ENCODE peak calls at places on chromosome 14, in ten cellular contexts. T is Caco-2; G is nucleus accumbens; J is stimulated activated CD4-positive, alpha-beta T cell treated with anti-CD3 and anti-CD28 coated beads, Interleukin-4, amount 100 ng/mL, for 1 hour; F is fibroblast of pulmonary artery; E is fibroblast of lung; D is RWPE1; A is RCC 7860; W is endothelial cell; V is CD4-positive, CD25-positive, alpha-beta regulatory T cell. H is an unnamed sample.

GRCh38 chr14:69013943-69014782 is 35.1 kb upstream of the ACTN1 start:
- DNase-seq in G (no peak), T (peak; percentile 76), J (no peak), D (no peak), F (peak; percentile 71), A (no peak), V (no peak), W (no peak), E (peak; percentile 74), H (peak; percentile 71)

GRCh38 chr14:24416932-24417619 is 12.4 kb downstream of the CBLN3 start:
- DNase-seq in J (no peak), F (no peak), T (no peak), D (no peak), W (no peak), V (no peak), E (no peak), A (no peak), G (no peak), H (no peak)

GRCh38 chr14:35248476-35248788 is 43.8 kb upstream of the PSMA6 start:
- DNase-seq in J (no peak), G (no peak), V (no peak), D (no peak), W (no peak), F (no peak), A (no peak), E (no peak), T (no peak), H (no peak)

GRCh38 chr14:81137316-81137715 is 83.4 kb downstream of the GTF2A1 start:
- DNase-seq in V (no peak), T (no peak), A (peak; percentile 87), G (no peak), E (peak; percentile 42), F (peak; percentile 40), D (peak; percentile 77), J (no peak), W (no peak), H (peak; percentile 86)

GRCh38 chr14:61491224-61491623 is 169.8 kb downstream of the PRKCH start:
- DNase-seq in D (no peak), A (no peak), G (no peak), E (no peak), V (no peak), T (no peak), W (no peak), F (no peak), J (no peak), H (no peak)

GRCh38 chr14:74405663-74406062 is 20.3 kb downstream of the SYNDIG1L start:
- DNase-seq in G (no peak), T (no peak), V (no peak), J (no peak), E (no peak), D (no peak), F (no peak), W (no peak), A (no peak), H (no peak)

GRCh38 chr14:68358978-68359861 is 433.6 kb downstream of the ZFP36L1 start:
- DNase-seq in D (no peak), W (no peak), V (no peak), F (no peak), A (no peak), E (no peak), T (no peak), J (no peak), G (no peak), H (no peak)

GRCh38 chr14:81676879-81677278 is 143.2 kb upstream of the SEL1L start:
- DNase-seq in T (no peak), D (no peak), A (no peak), E (no peak), V (no peak), G (no peak), W (no peak), F (no peak), J (no peak), H (no peak)

GRCh38 chr14:104434214-104435076 is 145.1 kb upstream of the C14orf180 start:
- DNase-seq in G (no peak), A (no peak), D (no peak), F (no peak), E (no peak), W (no peak), V (no peak), J (no peak), T (no peak), H (peak; percentile 41)

GRCh38 chr14:104794641-104795467 is 694 bp downstream of the AKT1 start:
- DNase-seq in V (peak; percentile 28), G (no peak), J (no peak), D (peak; percentile 49), E (peak; percentile 33), F (no peak), W (no peak), A (no peak), T (no peak), H (peak; percentile 68)

GRCh38 chr14:65414961-65415589 is 2.5 kb downstream of the FUT8 start:
- DNase-seq in J (no peak), F (peak; percentile 69), A (peak; percentile 19), V (no peak), W (no peak), E (peak; percentile 69), D (peak; percentile 28), G (no peak), T (no peak), H (no peak)

GRCh38 chr14:98926151-98926550 is 345.8 kb downstream of the BCL11B start:
- DNase-seq in W (no peak), T (no peak), G (no peak), V (no peak), F (no peak), A (no peak), E (no peak), D (no peak), J (peak; percentile 14), H (no peak)

GRCh38 chr14:73452341-73453191 is 5.8 kb downstream of the NUMB start:
- DNase-seq in D (peak; percentile 26), T (no peak), F (peak; percentile 97), V (no peak), G (no peak), A (no peak), E (peak; percentile 93), W (no peak), J (no peak), H (no peak)

GRCh38 chr14:86057018-86057667 is 527.2 kb downstream of the FLRT2 start:
- DNase-seq in D (peak; percentile 17), G (no peak), V (no peak), A (no peak), F (peak; percentile 45), W (peak; percentile 30), E (peak; percentile 53), J (peak; percentile 18), T (no peak), H (no peak)

GRCh38 chr14:88463318-88463717 is 77.9 kb downstream of the SPATA7 start:
- DNase-seq in G (no peak), D (no peak), T (no peak), J (no peak), F (peak; percentile 29), E (no peak), A (no peak), V (no peak), W (no peak), H (no peak)

GRCh38 chr14:94288610-94289465 is 4.2 kb downstream of the SERPINA10 start:
- DNase-seq in V (no peak), J (no peak), T (no peak), D (no peak), W (no peak), F (no peak), A (no peak), E (no peak), G (no peak), H (peak; percentile 50)

GRCh38 chr14:104138891-104139459 is 588 bp downstream of the KIF26A start:
- DNase-seq in F (no peak), T (no peak), J (no peak), D (no peak), W (peak; percentile 38), V (no peak), G (no peak), E (no peak), A (no peak), H (peak; percentile 60)

GRCh38 chr14:56194062-56194461 is 75.9 kb downstream of the PELI2 start:
- DNase-seq in V (no peak), J (no peak), T (no peak), W (peak; percentile 28), F (no peak), A (no peak), G (no peak), E (no peak), D (no peak), H (no peak)

GRCh38 chr14:88545256-88545655 is 9.6 kb downstream of the PTPN21 start:
- DNase-seq in F (no peak), J (no peak), D (no peak), V (no peak), G (no peak), A (no peak), T (no peak), W (no peak), E (no peak), H (no peak)

GRCh38 chr14:36690301-36691020 is 28.8 kb downstream of the PAX9 start:
- DNase-seq in J (no peak), T (no peak), D (peak; percentile 33), W (no peak), A (no peak), V (no peak), G (no peak), E (no peak), F (peak; percentile 1), H (no peak)

GRCh38 chr14:103207404-103208072 is 84.3 kb downstream of the TNFAIP2 start:
- DNase-seq in D (no peak), G (no peak), T (no peak), W (peak; percentile 13), F (peak; percentile 8), A (peak; percentile 5), E (no peak), V (no peak), J (no peak), H (no peak)

GRCh38 chr14:91829511-91829910 is 37.8 kb downstream of the TC2N start:
- DNase-seq in V (no peak), J (no peak), A (no peak), T (no peak), F (no peak), W (no peak), D (no peak), G (no peak), E (no peak), H (no peak)

GRCh38 chr14:95228240-95228639 is 70.9 kb upstream of the DICER1 start:
- DNase-seq in A (no peak), D (no peak), T (no peak), E (no peak), V (no peak), J (no peak), W (no peak), G (no peak), F (no peak), H (no peak)

GRCh38 chr14:103679351-103679750 is 35.9 kb downstream of the XRCC3 start:
- DNase-seq in E (peak; percentile 31), A (no peak), G (no peak), W (peak; percentile 37), T (no peak), J (peak; percentile 57), F (peak; percentile 29), V (no peak), D (no peak), H (no peak)

GRCh38 chr14:106635569-106635968 is 1109.2 kb downstream of the TMEM121 start:
- DNase-seq in D (no peak), J (no peak), G (no peak), T (no peak), E (no peak), F (no peak), V (no peak), W (no peak), A (no peak), H (no peak)

GRCh38 chr14:80946187-80946586 is 4.6 kb upstream of the CEP128 start:
- DNase-seq in V (no peak), E (no peak), W (no peak), A (no peak), F (no peak), J (no peak), D (no peak), T (no peak), G (no peak), H (no peak)

GRCh38 chr14:89660183-89660582 is 243.2 kb upstream of the FOXN3 start:
- DNase-seq in F (peak; percentile 80), A (no peak), J (no peak), T (no peak), G (no peak), V (no peak), E (peak; percentile 77), W (no peak), D (no peak), H (no peak)

GRCh38 chr14:39459795-39460478 is 27.7 kb upstream of the FBXO33 start:
- DNase-seq in V (no peak), W (no peak), J (no peak), G (no peak), F (peak; percentile 16), D (no peak), E (peak; percentile 35), T (no peak), A (no peak), H (no peak)

H was measured in islet precursor cell.